ENCODE peak calls at places on chromosomes 13 and 19, in seven cellular contexts. One of them, this sample, is unnamed.

GRCh38 chr13:97274782-97275252 is 52.7 kb downstream of the MBNL2 start:
- DNase-seq in nephron progenitor cell: no peak
- DNase-seq in astrocyte of the cerebellum: peak
- DNase-seq in fibroblast of lung: peak
- DNase-seq in retinal pigment epithelial cell: peak
- DNase-seq in heart left ventricle: no peak
- DNase-seq in HFFc6: peak
- DNase-seq in this sample: no peak

GRCh38 chr19:49448432-49448786 is 3.2 kb downstream of the PIH1D1 start:
- DNase-seq in astrocyte of the cerebellum: no peak
- DNase-seq in HFFc6: no peak
- DNase-seq in retinal pigment epithelial cell: no peak
- DNase-seq in heart left ventricle: no peak
- DNase-seq in fibroblast of lung: no peak
- DNase-seq in nephron progenitor cell: no peak
- DNase-seq in this sample: no peak

GRCh38 chr13:60701919-60702318 is 304.9 kb downstream of the TDRD3 start:
- DNase-seq in heart left ventricle: no peak
- DNase-seq in astrocyte of the cerebellum: no peak
- DNase-seq in fibroblast of lung: no peak
- DNase-seq in HFFc6: no peak
- DNase-seq in retinal pigment epithelial cell: no peak
- DNase-seq in nephron progenitor cell: no peak
- DNase-seq in this sample: no peak

GRCh38 chr19:29259153-29259552 is 46.2 kb upstream of the UQCRFS1 start:
- DNase-seq in nephron progenitor cell: no peak
- DNase-seq in heart left ventricle: no peak
- DNase-seq in retinal pigment epithelial cell: no peak
- DNase-seq in fibroblast of lung: no peak
- DNase-seq in astrocyte of the cerebellum: no peak
- DNase-seq in HFFc6: no peak
- DNase-seq in this sample: no peak

GRCh38 chr13:53839461-53839860 is 810.8 kb downstream of the OLFM4 start:
- DNase-seq in fibroblast of lung: no peak
- DNase-seq in HFFc6: no peak
- DNase-seq in heart left ventricle: no peak
- DNase-seq in retinal pigment epithelial cell: no peak
- DNase-seq in astrocyte of the cerebellum: no peak
- DNase-seq in nephron progenitor cell: no peak
- DNase-seq in this sample: no peak

GRCh38 chr19:14333101-14333871 is 48.0 kb upstream of the ADGRE5 start:
- DNase-seq in heart left ventricle: no peak
- DNase-seq in retinal pigment epithelial cell: no peak
- DNase-seq in astrocyte of the cerebellum: no peak
- DNase-seq in nephron progenitor cell: peak
- DNase-seq in HFFc6: no peak
- DNase-seq in fibroblast of lung: peak
- DNase-seq in this sample: no peak

GRCh38 chr13:70405266-70405665 is 297.0 kb upstream of the KLHL1 start:
- DNase-seq in fibroblast of lung: no peak
- DNase-seq in nephron progenitor cell: no peak
- DNase-seq in HFFc6: no peak
- DNase-seq in astrocyte of the cerebellum: no peak
- DNase-seq in retinal pigment epithelial cell: no peak
- DNase-seq in heart left ventricle: no peak
- DNase-seq in this sample: no peak

GRCh38 chr13:110593430-110594130 is 21.8 kb upstream of the NAXD start:
- DNase-seq in fibroblast of lung: peak
- DNase-seq in retinal pigment epithelial cell: no peak
- DNase-seq in HFFc6: peak
- DNase-seq in heart left ventricle: no peak
- DNase-seq in nephron progenitor cell: no peak
- DNase-seq in astrocyte of the cerebellum: peak
- DNase-seq in this sample: no peak

GRCh38 chr13:37277007-37277406 is 171.5 kb upstream of the CSNK1A1L start:
- DNase-seq in nephron progenitor cell: no peak
- DNase-seq in heart left ventricle: no peak
- DNase-seq in astrocyte of the cerebellum: no peak
- DNase-seq in fibroblast of lung: peak
- DNase-seq in HFFc6: no peak
- DNase-seq in retinal pigment epithelial cell: no peak
- DNase-seq in this sample: no peak

GRCh38 chr13:37277435-37278144 is 172.1 kb upstream of the CSNK1A1L start:
- DNase-seq in astrocyte of the cerebellum: no peak
- DNase-seq in fibroblast of lung: peak
- DNase-seq in nephron progenitor cell: no peak
- DNase-seq in retinal pigment epithelial cell: no peak
- DNase-seq in HFFc6: peak
- DNase-seq in heart left ventricle: no peak
- DNase-seq in this sample: peak
- TF ChIP-seq CTCF in astrocyte of the cerebellum: no peak
- TF ChIP-seq CTCF in fibroblast of lung: no peak
- TF ChIP-seq CTCF in nephron progenitor cell: no peak
- TF ChIP-seq CTCF in retinal pigment epithelial cell: no peak
- TF ChIP-seq CTCF in HFFc6: no peak
- TF ChIP-seq CTCF in heart left ventricle: no peak
- TF ChIP-seq CTCF in this sample: no peak

DNA sequence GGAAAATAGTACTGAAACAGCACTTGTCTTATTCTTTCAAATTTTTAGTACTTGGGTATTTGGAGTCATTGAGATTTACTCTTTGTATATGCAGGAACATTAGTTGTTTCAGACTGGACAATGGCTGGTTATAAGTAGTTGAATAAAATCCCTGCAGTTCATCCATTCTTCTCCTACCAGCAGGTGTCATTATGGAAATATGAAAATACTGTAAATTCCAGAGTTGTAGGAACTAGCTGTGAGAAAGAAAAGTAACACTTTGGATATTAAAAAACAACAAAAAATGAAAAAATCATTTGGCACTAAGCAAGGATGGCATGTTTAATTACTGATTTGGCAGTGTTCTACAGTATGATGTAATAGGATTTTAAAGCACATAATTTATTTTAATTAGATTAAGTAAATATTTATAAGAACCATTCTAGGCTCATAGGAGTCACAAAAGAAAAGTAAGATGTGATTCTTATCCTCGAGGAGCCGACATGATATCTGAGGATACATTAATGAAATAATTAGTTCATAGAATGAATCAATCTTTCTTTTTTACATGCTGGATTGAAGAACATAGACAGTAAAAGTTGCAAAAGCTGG is 155.3 kb downstream of the KCNRG start:
- DNase-seq in nephron progenitor cell: no peak
- DNase-seq in astrocyte of the cerebellum: no peak
- DNase-seq in HFFc6: no peak
- DNase-seq in heart left ventricle: no peak
- DNase-seq in fibroblast of lung: no peak
- DNase-seq in retinal pigment epithelial cell: no peak
- DNase-seq in this sample: no peak
- TF ChIP-seq CTCF in nephron progenitor cell: no peak
- TF ChIP-seq CTCF in astrocyte of the cerebellum: peak
- TF ChIP-seq CTCF in HFFc6: peak
- TF ChIP-seq CTCF in heart left ventricle: peak
- TF ChIP-seq CTCF in fibroblast of lung: peak
- TF ChIP-seq CTCF in retinal pigment epithelial cell: peak
- TF ChIP-seq CTCF in this sample: peak

GRCh38 chr19:23436944-23437343 is 41.7 kb upstream of the ZNF91 start:
- DNase-seq in fibroblast of lung: no peak
- DNase-seq in HFFc6: no peak
- DNase-seq in astrocyte of the cerebellum: no peak
- DNase-seq in retinal pigment epithelial cell: no peak
- DNase-seq in nephron progenitor cell: no peak
- DNase-seq in heart left ventricle: no peak
- DNase-seq in this sample: no peak
- TF ChIP-seq CTCF in fibroblast of lung: no peak
- TF ChIP-seq CTCF in HFFc6: no peak
- TF ChIP-seq CTCF in astrocyte of the cerebellum: peak
- TF ChIP-seq CTCF in retinal pigment epithelial cell: peak
- TF ChIP-seq CTCF in nephron progenitor cell: no peak
- TF ChIP-seq CTCF in heart left ventricle: no peak
- TF ChIP-seq CTCF in this sample: peak

GRCh38 chr13:29922281-29922821 is 71.9 kb upstream of the UBL3 start:
- DNase-seq in astrocyte of the cerebellum: no peak
- DNase-seq in heart left ventricle: no peak
- DNase-seq in nephron progenitor cell: no peak
- DNase-seq in retinal pigment epithelial cell: no peak
- DNase-seq in HFFc6: peak
- DNase-seq in fibroblast of lung: peak
- DNase-seq in this sample: no peak
- TF ChIP-seq CTCF in astrocyte of the cerebellum: no peak
- TF ChIP-seq CTCF in heart left ventricle: no peak
- TF ChIP-seq CTCF in nephron progenitor cell: no peak
- TF ChIP-seq CTCF in retinal pigment epithelial cell: no peak
- TF ChIP-seq CTCF in HFFc6: no peak
- TF ChIP-seq CTCF in fibroblast of lung: no peak
- TF ChIP-seq CTCF in this sample: no peak

DNA sequence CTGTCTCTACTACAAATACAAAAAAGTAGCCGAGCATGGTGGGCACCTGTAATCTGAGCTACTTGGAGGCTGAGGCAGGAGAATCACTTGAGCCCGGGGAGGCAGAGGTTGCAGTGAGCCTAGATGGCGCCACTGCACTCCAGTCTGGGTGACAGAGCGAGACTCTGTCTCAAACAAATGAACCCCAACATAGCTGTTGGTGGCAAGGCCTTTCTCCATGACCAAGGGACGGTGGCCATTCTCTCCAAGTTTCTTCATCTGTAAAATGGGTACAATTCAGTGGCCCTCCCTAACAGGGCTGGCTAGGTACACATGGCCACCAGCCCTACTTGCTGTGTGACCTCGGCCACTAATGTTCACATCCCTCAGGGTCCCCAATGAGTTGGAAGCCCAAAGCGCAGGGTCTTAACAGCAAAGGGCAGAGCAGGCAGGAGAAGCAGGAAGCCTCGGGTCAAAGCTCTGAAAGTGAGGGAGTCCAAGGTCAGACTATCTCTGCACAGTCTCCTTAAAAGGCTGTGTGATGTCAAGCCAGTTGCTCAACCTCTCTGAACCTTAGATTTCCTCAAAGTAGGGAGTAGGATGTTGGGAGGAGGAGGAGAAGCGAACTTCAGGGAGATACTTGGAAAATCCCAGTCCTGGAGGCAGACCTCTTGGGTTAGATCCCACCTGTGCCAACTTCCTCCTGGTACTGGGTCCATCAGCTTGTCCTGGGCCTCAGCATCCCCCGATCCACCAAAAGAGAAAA is 2.7 kb downstream of the JUND start:
- DNase-seq in nephron progenitor cell: peak
- DNase-seq in retinal pigment epithelial cell: no peak
- DNase-seq in astrocyte of the cerebellum: no peak
- DNase-seq in fibroblast of lung: peak
- DNase-seq in heart left ventricle: no peak
- DNase-seq in HFFc6: peak
- DNase-seq in this sample: no peak
- TF ChIP-seq CTCF in nephron progenitor cell: no peak
- TF ChIP-seq CTCF in retinal pigment epithelial cell: peak
- TF ChIP-seq CTCF in astrocyte of the cerebellum: peak
- TF ChIP-seq CTCF in fibroblast of lung: peak
- TF ChIP-seq CTCF in heart left ventricle: no peak
- TF ChIP-seq CTCF in HFFc6: peak
- TF ChIP-seq CTCF in this sample: peak

GRCh38 chr19:3653865-3654513 is 27.4 kb upstream of the CACTIN start:
- DNase-seq in fibroblast of lung: no peak
- DNase-seq in HFFc6: no peak
- DNase-seq in nephron progenitor cell: no peak
- DNase-seq in heart left ventricle: no peak
- DNase-seq in retinal pigment epithelial cell: no peak
- DNase-seq in astrocyte of the cerebellum: no peak
- DNase-seq in this sample: no peak
- TF ChIP-seq CTCF in fibroblast of lung: no peak
- TF ChIP-seq CTCF in HFFc6: peak
- TF ChIP-seq CTCF in nephron progenitor cell: no peak
- TF ChIP-seq CTCF in heart left ventricle: no peak
- TF ChIP-seq CTCF in retinal pigment epithelial cell: peak
- TF ChIP-seq CTCF in astrocyte of the cerebellum: no peak
- TF ChIP-seq CTCF in this sample: peak

DNA sequence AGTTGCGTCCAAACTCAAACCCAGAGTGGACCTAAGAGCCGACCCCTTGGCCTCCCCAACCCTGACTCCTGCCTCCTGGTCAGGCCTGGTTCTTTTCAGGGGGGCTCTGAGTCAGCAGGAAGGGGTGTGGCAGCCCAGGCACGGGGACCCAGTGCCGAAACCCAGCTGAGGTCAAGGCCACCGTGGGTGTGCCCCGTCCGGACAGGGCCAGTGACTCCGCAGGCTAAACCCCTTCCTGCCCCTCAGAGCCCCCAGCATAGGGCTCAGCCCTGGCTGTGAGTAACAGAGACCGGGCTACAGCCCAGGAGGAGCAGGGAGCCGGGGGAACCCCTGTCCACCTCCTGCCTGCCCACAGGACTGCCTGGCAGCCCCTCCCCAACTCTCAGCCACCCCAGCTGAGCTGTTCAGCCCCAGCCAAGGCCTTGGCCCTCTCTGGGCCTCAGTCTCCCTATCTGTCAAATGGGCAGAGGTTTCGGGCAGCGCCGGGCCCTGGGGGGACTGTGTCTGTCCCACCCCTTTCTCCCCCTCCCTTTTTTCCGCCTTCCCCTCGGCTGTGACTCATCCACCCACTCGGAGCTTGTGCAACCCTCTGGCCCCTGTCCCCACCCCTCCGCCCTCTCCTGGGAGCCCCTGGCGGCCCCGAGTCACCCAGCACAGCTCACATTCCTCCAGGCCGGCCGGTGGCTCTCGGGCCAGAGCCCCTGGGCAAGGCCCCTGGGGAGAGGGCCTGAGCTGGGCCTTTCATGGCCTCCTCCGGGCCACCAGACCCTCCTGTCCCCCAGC is 8.6 kb downstream of the ZBTB7A start:
- DNase-seq in fibroblast of lung: peak
- DNase-seq in HFFc6: peak
- DNase-seq in astrocyte of the cerebellum: no peak
- DNase-seq in heart left ventricle: peak
- DNase-seq in nephron progenitor cell: no peak
- DNase-seq in retinal pigment epithelial cell: peak
- DNase-seq in this sample: peak
- TF ChIP-seq CTCF in fibroblast of lung: no peak
- TF ChIP-seq CTCF in HFFc6: peak
- TF ChIP-seq CTCF in astrocyte of the cerebellum: peak
- TF ChIP-seq CTCF in heart left ventricle: no peak
- TF ChIP-seq CTCF in nephron progenitor cell: no peak
- TF ChIP-seq CTCF in retinal pigment epithelial cell: peak
- TF ChIP-seq CTCF in this sample: peak